ENCODE peak calls at places on chromosomes 3 and 15, in six cellular contexts. D, X, K, L, E and G are unnamed samples.

GRCh38 chr3:125236331-125236903 is 23.9 kb upstream of the SLC12A8 start:
- DNase-seq in D (no peak), X (no peak), K (no peak), L (no peak), E (peak; percentile 26), G (no peak)

GRCh38 chr15:47383801-47384200 is 333.5 kb upstream of the SEMA6D start:
- DNase-seq in D (no peak), X (no peak), K (no peak), L (no peak), E (no peak), G (no peak)

GRCh38 chr3:8324727-8325126 is 176.9 kb upstream of the LMCD1 start:
- DNase-seq in D (peak; percentile 50), X (no peak), K (no peak), L (peak; percentile 62), E (peak; percentile 79), G (peak; percentile 52)

GRCh38 chr3:168260859-168261258 is 165.1 kb upstream of the GOLIM4 start:
- DNase-seq in D (no peak), X (no peak), K (no peak), L (no peak), E (no peak), G (no peak)

GRCh38 chr3:40103829-40104228 is 205.7 kb upstream of the EIF1B start:
- DNase-seq in D (no peak), X (no peak), K (no peak), L (no peak), E (no peak), G (no peak)

GRCh38 chr3:192831111-192831644 is 86.5 kb downstream of the MB21D2 start:
- DNase-seq in D (peak; percentile 98), X (no peak), K (no peak), L (peak; percentile 92), E (peak; percentile 89), G (no peak)

GRCh38 chr3:70620956-70621355 is 308.5 kb upstream of the MDFIC2 start:
- DNase-seq in D (no peak), X (no peak), K (no peak), L (no peak), E (no peak), G (no peak)

GRCh38 chr15:82699726-82700125 is 9.9 kb downstream of the AP3B2 start:
- DNase-seq in D (no peak), X (peak; percentile 60), K (no peak), L (no peak), E (no peak), G (peak; percentile 23)

GRCh38 chr3:126181398-126181725 is 976 bp upstream of the ALDH1L1 start:
- DNase-seq in D (no peak), X (no peak), K (no peak), L (no peak), E (no peak), G (no peak)

GRCh38 chr15:59424626-59425025 is 13.4 kb upstream of the FAM81A start:
- DNase-seq in D (no peak), X (no peak), K (no peak), L (no peak), E (no peak), G (no peak)

GRCh38 chr3:188567478-188568195 is 413.7 kb downstream of the LPP start:
- DNase-seq in D (no peak), X (no peak), K (no peak), L (peak; percentile 7), E (peak; percentile 55), G (no peak)

GRCh38 chr15:81002254-81003022 is 1.7 kb downstream of the TLNRD1 start:
- DNase-seq in D (no peak), X (no peak), K (no peak), L (no peak), E (peak; percentile 26), G (peak; percentile 26)

GRCh38 chr3:57221883-57222282 is 5.6 kb upstream of the APPL1 start:
- DNase-seq in D (peak; percentile 51), X (peak; percentile 13), K (no peak), L (peak; percentile 54), E (peak; percentile 61), G (no peak)
- TF ChIP-seq CTCF in D (peak; percentile 27), X (peak; percentile 55), K (no peak), L (peak; percentile 6), E (peak; percentile 45), G (peak; percentile 18)

GRCh38 chr3:183560607-183561006 is 5.1 kb upstream of the KLHL6 start:
- DNase-seq in D (no peak), X (peak; percentile 64), K (no peak), L (peak; percentile 23), E (peak; percentile 49), G (peak; percentile 17)
- TF ChIP-seq CTCF in D (no peak), X (peak; percentile 73), K (no peak), L (no peak), E (peak; percentile 55), G (no peak)

GRCh38 chr15:51289290-51289689 is 49.1 kb downstream of the CYP19A1 start:
- DNase-seq in D (no peak), X (no peak), K (no peak), L (no peak), E (no peak), G (no peak)

GRCh38 chr15:51283026-51283425 is 55.4 kb downstream of the CYP19A1 start:
- DNase-seq in D (no peak), X (no peak), K (no peak), L (no peak), E (no peak), G (no peak)

GRCh38 chr15:51288143-51289065 is 50.0 kb downstream of the CYP19A1 start:
- DNase-seq in D (no peak), X (no peak), K (no peak), L (peak; percentile 64), E (no peak), G (no peak)

GRCh38 chr15:51284871-51285270 is 53.5 kb downstream of the CYP19A1 start:
- DNase-seq in D (no peak), X (no peak), K (no peak), L (no peak), E (no peak), G (no peak)

DNA sequence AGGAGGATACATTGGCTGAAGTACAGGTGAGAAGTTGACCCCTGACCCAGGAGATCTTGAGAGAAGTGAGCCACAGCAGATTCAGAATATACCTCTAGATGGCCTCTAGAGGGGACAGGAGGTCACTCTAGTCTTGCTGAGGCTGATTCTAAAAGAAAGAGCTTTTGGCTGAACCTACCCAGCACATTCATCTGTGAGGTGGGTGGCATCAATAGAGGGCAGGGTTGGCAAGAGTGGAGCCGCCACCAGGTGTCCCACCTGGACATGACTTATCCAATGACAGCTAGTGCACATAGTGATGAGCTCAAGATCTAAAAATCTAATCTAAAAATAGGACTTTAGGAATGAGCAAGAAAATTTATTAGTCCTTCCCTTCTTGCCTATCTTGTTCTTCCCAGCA is 51.6 kb downstream of the CYP19A1 start:
- DNase-seq in D (no peak), X (no peak), K (no peak), L (peak; percentile 20), E (no peak), G (no peak)
- TF ChIP-seq CTCF in D (peak; percentile 2), X (peak; percentile 9), K (no peak), L (peak; percentile 24), E (peak; percentile 30), G (no peak)

GRCh38 chr15:100905855-100906254 is 13.3 kb upstream of the LRRK1 start:
- DNase-seq in D (no peak), X (no peak), K (no peak), L (no peak), E (no peak), G (no peak)
- TF ChIP-seq CTCF in D (no peak), X (no peak), K (no peak), L (no peak), E (no peak), G (no peak)

DNA sequence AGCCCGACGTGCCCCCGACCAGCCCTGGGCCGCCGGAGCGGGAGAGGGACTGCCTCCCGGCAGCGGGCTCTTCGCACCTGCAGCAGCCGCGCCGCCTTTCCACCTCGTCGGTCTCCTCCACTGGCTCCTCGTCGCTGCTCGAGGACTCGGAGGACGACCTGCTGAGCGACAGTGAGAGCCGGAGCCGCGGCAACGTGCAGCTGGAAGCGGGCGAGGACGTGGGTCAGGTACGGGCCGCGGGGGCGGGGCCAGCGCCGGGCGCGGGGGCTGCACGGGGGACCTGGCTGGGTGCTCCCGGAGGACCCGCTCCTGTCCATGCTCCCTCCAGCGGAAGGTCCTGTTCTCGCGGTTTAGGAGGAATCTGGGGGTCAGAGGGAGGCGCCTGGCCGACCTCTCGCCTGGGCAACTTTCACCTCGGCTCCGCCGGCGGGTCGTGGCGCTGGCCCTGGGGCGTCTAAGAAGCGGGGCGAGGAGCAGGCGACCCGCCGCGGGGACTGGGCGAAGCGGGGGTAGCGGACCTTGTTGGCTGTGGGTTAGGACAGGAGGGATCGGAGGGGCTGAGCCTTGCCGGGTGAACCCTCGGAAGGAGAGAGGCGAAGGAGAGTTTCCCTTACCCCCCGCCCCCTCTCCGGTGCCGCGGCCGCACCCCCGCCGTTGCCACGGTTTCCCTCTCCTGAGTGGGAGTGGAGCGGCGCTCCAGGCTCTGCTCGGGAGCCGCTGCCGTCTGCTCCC is 682 bp downstream of the ITPKA start:
- DNase-seq in D (no peak), X (peak; percentile 74), K (no peak), L (no peak), E (no peak), G (peak; percentile 43)
- TF ChIP-seq CTCF in D (no peak), X (peak; percentile 27), K (no peak), L (no peak), E (no peak), G (no peak)

DNA sequence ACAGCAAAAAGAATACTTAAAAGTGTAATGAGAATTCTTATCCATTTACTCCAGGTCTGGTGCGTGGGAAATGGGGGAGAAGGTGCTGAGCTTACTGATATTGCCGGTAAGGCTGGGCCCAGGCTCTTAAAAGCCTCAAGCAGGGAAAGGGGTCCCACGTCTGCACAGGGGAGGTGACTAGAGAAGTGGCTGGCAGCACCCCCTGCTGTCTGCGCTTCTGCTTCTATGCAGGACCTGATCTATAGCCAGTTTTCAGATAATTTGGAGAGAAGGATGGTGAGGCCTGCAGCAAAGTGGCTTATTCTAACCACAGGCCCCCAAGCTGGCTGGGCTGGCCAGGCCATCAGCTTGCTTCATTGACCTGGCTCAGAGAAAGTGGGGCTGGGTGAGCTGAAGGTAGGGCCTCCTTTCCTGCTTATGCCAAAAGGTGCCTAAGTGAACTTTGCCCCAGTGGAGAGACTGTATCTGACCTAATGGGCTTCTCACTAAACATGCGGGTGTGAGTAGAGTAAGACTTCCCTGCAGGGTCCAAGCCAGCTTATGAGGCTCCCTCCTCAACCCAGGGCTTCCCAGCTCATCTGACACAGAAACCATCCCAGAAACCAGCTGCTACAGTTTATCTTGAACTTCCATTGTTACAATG is 30.9 kb upstream of the ATP1B3 start:
- DNase-seq in D (no peak), X (peak; percentile 57), K (no peak), L (no peak), E (peak; percentile 9), G (peak; percentile 25)
- TF ChIP-seq CTCF in D (no peak), X (peak; percentile 46), K (no peak), L (no peak), E (peak; percentile 21), G (no peak)

GRCh38 chr3:140711043-140711718 is 33.3 kb downstream of the TRIM42 start:
- DNase-seq in D (no peak), X (no peak), K (no peak), L (no peak), E (peak; percentile 4), G (no peak)

GRCh38 chr3:140711719-140712086 is 33.8 kb downstream of the TRIM42 start:
- DNase-seq in D (no peak), X (no peak), K (no peak), L (no peak), E (no peak), G (no peak)

GRCh38 chr3:140712301-140712700 is 34.4 kb downstream of the TRIM42 start:
- DNase-seq in D (no peak), X (no peak), K (no peak), L (no peak), E (no peak), G (no peak)

GRCh38 chr3:140708815-140709214 is 31.0 kb downstream of the TRIM42 start:
- DNase-seq in D (peak; percentile 18), X (no peak), K (no peak), L (no peak), E (no peak), G (no peak)

GRCh38 chr3:140709751-140710150 is 31.9 kb downstream of the TRIM42 start:
- DNase-seq in D (no peak), X (no peak), K (no peak), L (no peak), E (no peak), G (no peak)
- TF ChIP-seq CTCF in D (no peak), X (no peak), K (no peak), L (no peak), E (no peak), G (no peak)